ENCODE peak calls at places on chromosome 12, in ten cellular contexts. W is AG08396; C is NCI-H2107; E is C1 segment of cervical spinal cord; Q is activated T-cell treated with anti-CD3 and anti-CD28 coated beads, Interleukin-2, amount 50 U/mL, for 72 hours; L is H9; T is nucleus accumbens; N is lung microvascular endothelial cell; Y is retina; G is M059J. V is an unnamed sample.

GRCh38 chr12:52156757-52157565 is 34.9 kb downstream of the KRT80 start:
- DNase-seq in L (peak), Y (peak), Q (peak), T (no peak), E (peak), W (peak), N (peak), C (peak), G (peak), V (no peak)

GRCh38 chr12:124566181-124567034 is 1.0 kb downstream of the NCOR2 start:
- DNase-seq in W (peak), Q (peak), L (peak), C (peak), T (peak), G (peak), N (peak), Y (peak), E (peak), V (peak)

GRCh38 chr12:119061208-119061796 is 80.0 kb downstream of the SRRM4 start:
- DNase-seq in C (no peak), Q (peak), L (peak), W (peak), Y (peak), E (peak), T (no peak), G (peak), N (peak), V (peak)

GRCh38 chr12:93022603-93023340 is 93.7 kb upstream of the EEA1 start:
- DNase-seq in C (no peak), E (no peak), G (peak), W (no peak), N (no peak), L (no peak), Q (no peak), T (no peak), Y (no peak), V (peak)

GRCh38 chr12:80099259-80099658 is at the start of gene OTOGL:
- DNase-seq in L (no peak), Y (no peak), T (no peak), E (no peak), C (no peak), Q (no peak), G (peak), N (peak), W (no peak), V (no peak)

GRCh38 chr12:41563044-41563443 is 374.9 kb downstream of the PDZRN4 start:
- DNase-seq in L (no peak), W (no peak), C (no peak), N (no peak), G (no peak), T (no peak), E (no peak), Q (no peak), Y (no peak), V (no peak)

GRCh38 chr12:46483572-46484395 is 111.2 kb upstream of the SLC38A2 start:
- DNase-seq in E (no peak), Q (no peak), Y (no peak), G (peak), N (peak), T (no peak), L (no peak), C (no peak), W (no peak), V (no peak)

GRCh38 chr12:76915381-76916169 is 36.8 kb upstream of the CSRP2 start:
- DNase-seq in N (no peak), C (no peak), L (no peak), T (no peak), Q (no peak), W (no peak), E (no peak), G (no peak), Y (no peak), V (no peak)

GRCh38 chr12:124809878-124810277 is 53.8 kb downstream of the SCARB1 start:
- DNase-seq in N (no peak), T (no peak), G (peak), C (no peak), E (no peak), Q (no peak), W (peak), Y (no peak), L (no peak), V (peak)

GRCh38 chr12:10968765-10969456 is 17.8 kb downstream of the TAS2R50 start:
- DNase-seq in L (no peak), Y (no peak), W (peak), Q (no peak), C (no peak), T (no peak), G (peak), N (peak), E (no peak), V (peak)

GRCh38 chr12:72296389-72296788 is 24.2 kb downstream of the TRHDE start:
- DNase-seq in T (no peak), Q (no peak), L (no peak), N (no peak), G (peak), C (no peak), W (peak), E (no peak), Y (no peak), V (peak)

GRCh38 chr12:58530421-58531067 is 389.8 kb downstream of the LRIG3 start:
- DNase-seq in T (no peak), G (peak), E (no peak), N (no peak), L (no peak), Q (no peak), W (peak), Y (no peak), C (no peak), V (peak)

GRCh38 chr12:22287776-22288621 is 46.5 kb downstream of the ST8SIA1 start:
- DNase-seq in C (no peak), E (no peak), W (peak), L (peak), G (peak), T (no peak), Q (peak), Y (peak), N (peak), V (peak)

GRCh38 chr12:79959484-79959883 is 24.6 kb upstream of the PPP1R12A start:
- DNase-seq in N (no peak), T (no peak), Y (no peak), Q (no peak), G (no peak), W (no peak), E (peak), C (no peak), L (no peak), V (no peak)

GRCh38 chr12:111268738-111269572 is 99.9 kb downstream of the PHETA1 start:
- DNase-seq in W (peak), E (no peak), T (no peak), G (no peak), N (peak), Q (peak), L (peak), Y (no peak), C (no peak), V (no peak)

GRCh38 chr12:108696111-108696995 is 35.0 kb downstream of the CORO1C start:
- DNase-seq in C (peak), Q (peak), N (peak), W (peak), Y (no peak), E (no peak), L (no peak), T (no peak), G (peak), V (peak)

GRCh38 chr12:1591029-1591428 is 3.4 kb downstream of the FBXL14 start:
- DNase-seq in W (no peak), G (peak), Q (peak), E (no peak), T (no peak), L (no peak), C (no peak), N (peak), Y (no peak), V (no peak)

GRCh38 chr12:124744659-124745467 is 118.8 kb downstream of the SCARB1 start:
- DNase-seq in W (peak), Q (no peak), Y (no peak), L (peak), T (no peak), E (no peak), C (no peak), G (peak), N (peak), V (no peak)

GRCh38 chr12:116319851-116320621 is 42.5 kb upstream of the MED13L start:
- DNase-seq in Y (no peak), N (peak), C (no peak), W (peak), T (no peak), E (peak), Q (peak), L (no peak), G (peak), V (peak)

GRCh38 chr12:93113317-93114006 is 184.4 kb upstream of the EEA1 start:
- DNase-seq in T (no peak), N (peak), L (no peak), E (no peak), Q (no peak), Y (no peak), G (no peak), C (no peak), W (no peak), V (no peak)

GRCh38 chr12:53714004-53714403 is 13.2 kb downstream of the CALCOCO1 start:
- DNase-seq in L (no peak), Q (no peak), C (no peak), W (no peak), T (no peak), E (no peak), N (no peak), G (no peak), Y (no peak), V (no peak)

GRCh38 chr12:39946361-39946948 is 159.4 kb downstream of the SLC2A13 start:
- DNase-seq in T (no peak), E (no peak), W (no peak), Q (no peak), Y (no peak), G (no peak), C (no peak), N (no peak), L (no peak), V (no peak)

GRCh38 chr12:104219908-104220404 is 4.4 kb downstream of the TXNRD1 start:
- DNase-seq in W (peak), E (no peak), G (peak), Q (peak), C (no peak), L (no peak), N (peak), T (no peak), Y (no peak), V (peak)